ENCODE peak calls at places on chromosomes 16 and 17, in seven cellular contexts. M, O, D, S, N, Q and F are unnamed samples.

GRCh38 chr17:50055055-50055425 is 870 bp upstream of the ITGA3 start:
- DNase-seq in M (no peak), O (peak), D (no peak), S (peak), N (peak), Q (no peak), F (no peak)

GRCh38 chr17:43619696-43620095 is 42.0 kb downstream of the MEOX1 start:
- DNase-seq in M (no peak), O (no peak), D (no peak), S (no peak), N (no peak), Q (no peak), F (no peak)

GRCh38 chr17:13002761-13003453 is 14.9 kb downstream of the ELAC2 start:
- DNase-seq in M (peak), O (peak), D (peak), S (peak), N (peak), Q (peak), F (peak)

GRCh38 chr16:69691980-69692911 is 34.1 kb downstream of the NQO1 start:
- DNase-seq in M (no peak), O (no peak), D (no peak), S (no peak), N (no peak), Q (no peak), F (peak)

GRCh38 chr17:31967643-31968042 is 30.8 kb downstream of the SUZ12 start:
- DNase-seq in M (no peak), O (no peak), D (no peak), S (no peak), N (no peak), Q (no peak), F (no peak)

GRCh38 chr17:54900457-54901229 is at the start of gene TOM1L1:
- DNase-seq in M (peak), O (peak), D (peak), S (peak), N (peak), Q (no peak), F (peak)

GRCh38 chr17:1847191-1847590 is 17.4 kb downstream of the RPA1 start:
- DNase-seq in M (no peak), O (no peak), D (no peak), S (no peak), N (no peak), Q (no peak), F (no peak)

GRCh38 chr16:10827691-10828341 is 9.2 kb upstream of the TVP23A start:
- DNase-seq in M (no peak), O (peak), D (peak), S (no peak), N (no peak), Q (no peak), F (peak)

GRCh38 chr17:32954477-32954876 is 26.5 kb downstream of the TMEM98 start:
- DNase-seq in M (no peak), O (no peak), D (no peak), S (no peak), N (no peak), Q (no peak), F (no peak)

GRCh38 chr17:21419299-21420239 is 43.4 kb downstream of the KCNJ12 start:
- DNase-seq in M (no peak), O (no peak), D (no peak), S (no peak), N (no peak), Q (peak), F (no peak)

GRCh38 chr17:44826123-44826790 is 3.8 kb downstream of the GJC1 start:
- DNase-seq in M (no peak), O (no peak), D (no peak), S (no peak), N (no peak), Q (no peak), F (no peak)

GRCh38 chr17:74430706-74431567 is 951 bp upstream of the GPRC5C start:
- DNase-seq in M (peak), O (peak), D (peak), S (no peak), N (peak), Q (no peak), F (peak)

GRCh38 chr17:61749823-61750404 is 113.4 kb downstream of the BRIP1 start:
- DNase-seq in M (no peak), O (no peak), D (no peak), S (no peak), N (no peak), Q (no peak), F (no peak)